ENCODE peak calls at places on chromosome 5, in four cellular contexts. B is choroid plexus epithelial cell, R is GM20000, Q is T-cell. M is an unnamed sample.

GRCh38 chr5:1641041-1641440 is 117.3 kb upstream of the LPCAT1 start:
- DNase-seq in B (no peak), R (no peak), Q (no peak), M (no peak)

GRCh38 chr5:73906277-73906676 is 280.3 kb downstream of the ARHGEF28 start:
- DNase-seq in B (no peak), R (no peak), Q (no peak), M (no peak)

GRCh38 chr5:180291234-180291940 is 496 bp downstream of the MAPK9 start:
- DNase-seq in B (peak; percentile 12), R (no peak), Q (no peak), M (peak; percentile 70)

GRCh38 chr5:38060354-38060753 is 198.0 kb upstream of the EGFLAM start:
- DNase-seq in B (peak; percentile 48), R (no peak), Q (no peak), M (no peak)

GRCh38 chr5:67416133-67416937 is 219.7 kb upstream of the CD180 start:
- DNase-seq in B (no peak), R (no peak), Q (no peak), M (no peak)

GRCh38 chr5:2695200-2695891 is 56.1 kb downstream of the IRX2 start:
- DNase-seq in B (no peak), R (no peak), Q (no peak), M (no peak)

GRCh38 chr5:173324115-173325001 is 3.9 kb downstream of the STC2 start:
- DNase-seq in B (peak; percentile 55), R (peak; percentile 58), Q (no peak), M (peak; percentile 59)

GRCh38 chr5:14032944-14033343 is 88.5 kb upstream of the DNAH5 start:
- DNase-seq in B (no peak), R (no peak), Q (no peak), M (no peak)

GRCh38 chr5:23614422-23614821 is 107.0 kb downstream of the PRDM9 start:
- DNase-seq in B (peak; percentile 1), R (no peak), Q (no peak), M (no peak)

GRCh38 chr5:84303315-84303714 is 81.4 kb downstream of the EDIL3 start:
- DNase-seq in B (no peak), R (no peak), Q (no peak), M (no peak)

GRCh38 chr5:3325811-3326568 is 269.6 kb upstream of the IRX1 start:
- DNase-seq in B (no peak), R (no peak), Q (no peak), M (no peak)

GRCh38 chr5:24353606-24354005 is 291.2 kb downstream of the CDH10 start:
- DNase-seq in B (no peak), R (no peak), Q (no peak), M (no peak)

GRCh38 chr5:88734191-88734640 is 148.8 kb downstream of the MEF2C start:
- DNase-seq in B (peak; percentile 12), R (peak; percentile 54), Q (no peak), M (no peak)

GRCh38 chr5:80191991-80192398 is 63.9 kb downstream of the SERINC5 start:
- DNase-seq in B (no peak), R (no peak), Q (peak; percentile 31), M (no peak)

GRCh38 chr5:143008809-143009521 is 238.8 kb downstream of the ARHGAP26 start:
- DNase-seq in B (peak; percentile 92), R (peak; percentile 34), Q (peak; percentile 80), M (peak; percentile 34)

GRCh38 chr5:61897251-61897650 is 408.8 kb upstream of the KIF2A start:
- DNase-seq in B (no peak), R (no peak), Q (no peak), M (no peak)

GRCh38 chr5:103033696-103034095 is 86.2 kb downstream of the GIN1 start:
- DNase-seq in B (no peak), R (no peak), Q (no peak), M (no peak)

GRCh38 chr5:90747175-90747574 is 188.6 kb downstream of the ADGRV1 start:
- DNase-seq in B (peak; percentile 2), R (no peak), Q (no peak), M (no peak)

GRCh38 chr5:157857821-157858526 is 971 bp downstream of the CLINT1 start:
- DNase-seq in B (peak; percentile 35), R (peak; percentile 36), Q (no peak), M (peak; percentile 49)

GRCh38 chr5:77239126-77239741 is 28.8 kb downstream of the PDE8B start:
- DNase-seq in B (peak; percentile 55), R (no peak), Q (no peak), M (peak; percentile 30)

GRCh38 chr5:172866378-172866777 is 32.3 kb downstream of the ERGIC1 start:
- DNase-seq in B (no peak), R (no peak), Q (no peak), M (no peak)

GRCh38 chr5:111043712-111044506 is 27.6 kb upstream of the TSLP start:
- DNase-seq in B (peak; percentile 100), R (no peak), Q (no peak), M (no peak)

GRCh38 chr5:149238540-149238939 is 33.1 kb upstream of the AFAP1L1 start:
- DNase-seq in B (peak; percentile 55), R (no peak), Q (no peak), M (no peak)

GRCh38 chr5:57199866-57200265 is 26.0 kb downstream of the GPBP1 start:
- DNase-seq in B (no peak), R (no peak), Q (no peak), M (no peak)

GRCh38 chr5:133882107-133882695 is 86.2 kb downstream of the C5orf15 start:
- DNase-seq in B (no peak), R (no peak), Q (no peak), M (no peak)

GRCh38 chr5:30650311-30650710 is 543.2 kb upstream of the CDH6 start:
- DNase-seq in B (no peak), R (no peak), Q (no peak), M (no peak)

GRCh38 chr5:169197343-169197742 is 103.6 kb downstream of the SLIT3 start:
- DNase-seq in B (no peak), R (no peak), Q (no peak), M (no peak)

GRCh38 chr5:124742983-124743533 is 3.4 kb downstream of the ZNF608 start:
- DNase-seq in B (peak; percentile 88), R (no peak), Q (no peak), M (no peak)

GRCh38 chr5:108747111-108748009 is at the start of gene FER:
- DNase-seq in B (peak; percentile 83), R (peak; percentile 63), Q (peak; percentile 59), M (peak; percentile 60)

GRCh38 chr5:136202800-136203199 is 9.8 kb upstream of the SMIM32 start:
- DNase-seq in B (no peak), R (no peak), Q (no peak), M (no peak)

GRCh38 chr5:152686931-152687330 is 281.9 kb upstream of the NMUR2 start:
- DNase-seq in B (no peak), R (no peak), Q (no peak), M (no peak)

M was measured in GM13976.